ENCODE peak calls at places on chromosomes 12 and 14, in eight cellular contexts. U, A, N, W, G, V, T and X are unnamed samples.

GRCh38 chr14:50569714-50570274 is 9.8 kb downstream of the ATL1 start:
- DNase-seq in U (no peak), A (no peak), N (no peak), W (no peak), G (no peak), V (no peak), T (no peak), X (no peak)

GRCh38 chr12:79776111-79776510 is 85.3 kb upstream of the PAWR start:
- DNase-seq in U (no peak), A (no peak), N (no peak), W (no peak), G (peak), V (no peak), T (no peak), X (no peak)

GRCh38 chr12:31821484-31821883 is 92.7 kb upstream of the AMN1 start:
- DNase-seq in U (no peak), A (no peak), N (no peak), W (no peak), G (no peak), V (no peak), T (no peak), X (no peak)

GRCh38 chr12:89160716-89161123 is 191.6 kb downstream of the DUSP6 start:
- DNase-seq in U (no peak), A (peak), N (peak), W (no peak), G (peak), V (peak), T (no peak), X (no peak)

GRCh38 chr12:54424232-54424631 is 5.2 kb upstream of the ITGA5 start:
- DNase-seq in U (no peak), A (no peak), N (no peak), W (no peak), G (no peak), V (no peak), T (no peak), X (no peak)

GRCh38 chr12:106955377-106956047 is at the start of gene TMEM263:
- DNase-seq in U (peak), A (peak), N (peak), W (peak), G (peak), V (peak), T (peak), X (peak)

GRCh38 chr14:42214981-42215491 is 608.4 kb downstream of the LRFN5 start:
- DNase-seq in U (no peak), A (no peak), N (no peak), W (no peak), G (peak), V (no peak), T (no peak), X (no peak)

GRCh38 chr12:69475237-69475984 is 5.2 kb downstream of the FRS2 start:
- DNase-seq in U (no peak), A (no peak), N (no peak), W (no peak), G (peak), V (no peak), T (peak), X (no peak)